ENCODE peak calls at places on chromosomes 3 and 15, in ten cellular contexts. D is cardiac fibroblast, G is stomach, U is colonic mucosa, B is fibroblast of mammary gland, E is fibroblast of lung, L is epithelial cell of esophagus, X is IMR-90, M is tibial nerve, F is PC-9. I is an unnamed sample.

GRCh38 chr3:197015790-197016705 is 13.6 kb downstream of the MELTF start:
- DNase-seq in D (no peak), G (no peak), U (no peak), B (no peak), E (no peak), L (no peak), X (no peak), M (no peak), F (no peak), I (no peak)

GRCh38 chr3:27468283-27468886 is 15.8 kb downstream of the SLC4A7 start:
- DNase-seq in D (no peak), G (no peak), U (no peak), B (no peak), E (no peak), L (no peak), X (no peak), M (no peak), F (no peak), I (no peak)

GRCh38 chr3:196012481-196012880 is 69.4 kb downstream of the TFRC start:
- DNase-seq in D (peak), G (no peak), U (no peak), B (peak), E (no peak), L (peak), X (no peak), M (no peak), F (no peak), I (no peak)

GRCh38 chr3:152474585-152474984 is 205.9 kb downstream of the MBNL1 start:
- DNase-seq in D (peak), G (no peak), U (no peak), B (peak), E (peak), L (peak), X (peak), M (peak), F (peak), I (peak)

GRCh38 chr3:172848910-172849309 is 98.4 kb downstream of the ECT2 start:
- DNase-seq in D (peak), G (no peak), U (no peak), B (peak), E (peak), L (peak), X (peak), M (no peak), F (no peak), I (no peak)

GRCh38 chr15:31079519-31079918 is 22.0 kb downstream of the TRPM1 start:
- DNase-seq in D (peak), G (no peak), U (no peak), B (no peak), E (no peak), L (peak), X (peak), M (no peak), F (no peak), I (no peak)

GRCh38 chr15:46344906-46345305 is 710.1 kb downstream of the SQOR start:
- DNase-seq in D (no peak), G (no peak), U (no peak), B (no peak), E (no peak), L (no peak), X (no peak), M (no peak), F (no peak), I (no peak)

GRCh38 chr15:89002281-89002761 is 85.9 kb upstream of the ABHD2 start:
- DNase-seq in D (peak), G (no peak), U (no peak), B (peak), E (peak), L (no peak), X (peak), M (no peak), F (no peak), I (no peak)

DNA sequence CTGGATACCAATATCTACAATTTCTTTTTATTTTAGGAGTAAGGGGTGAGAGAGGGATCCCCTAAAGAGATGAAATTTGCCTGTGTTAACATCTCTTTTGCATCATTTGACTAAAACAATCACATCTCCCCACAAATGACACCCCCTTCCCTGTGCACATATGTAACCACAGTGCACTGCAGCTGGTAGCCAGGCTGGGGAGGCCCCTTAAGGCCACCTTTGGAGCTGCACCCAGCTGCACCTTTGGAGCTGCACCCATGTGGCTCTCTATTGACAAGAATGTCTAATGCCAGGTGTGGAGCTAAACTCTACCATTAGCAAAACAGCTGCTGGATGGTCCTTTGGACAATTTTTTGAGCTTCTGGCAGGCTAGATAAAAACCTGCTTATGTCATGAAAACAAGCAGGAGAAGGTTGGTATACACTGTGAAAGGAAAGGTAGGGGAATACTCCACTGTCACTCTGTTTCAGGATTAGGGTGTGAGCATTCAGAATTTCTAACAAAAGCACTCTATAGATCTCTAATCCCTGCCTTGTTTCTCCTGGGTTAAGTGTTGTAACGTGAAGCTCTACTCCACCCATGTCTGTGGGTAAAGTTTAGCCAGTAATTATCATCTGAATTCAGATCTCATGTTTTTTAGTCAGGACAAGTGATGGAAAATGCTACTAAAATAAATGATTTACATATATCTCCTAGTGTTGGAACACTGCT is 52.1 kb downstream of the TFG start:
- DNase-seq in D (no peak), G (no peak), U (no peak), B (no peak), E (no peak), L (peak), X (no peak), M (no peak), F (peak), I (no peak)
- TF ChIP-seq CTCF in D (peak), G (no peak), U (no peak), B (peak), E (peak), L (peak), X (no peak), M (no peak), F (peak), I (no peak)

DNA sequence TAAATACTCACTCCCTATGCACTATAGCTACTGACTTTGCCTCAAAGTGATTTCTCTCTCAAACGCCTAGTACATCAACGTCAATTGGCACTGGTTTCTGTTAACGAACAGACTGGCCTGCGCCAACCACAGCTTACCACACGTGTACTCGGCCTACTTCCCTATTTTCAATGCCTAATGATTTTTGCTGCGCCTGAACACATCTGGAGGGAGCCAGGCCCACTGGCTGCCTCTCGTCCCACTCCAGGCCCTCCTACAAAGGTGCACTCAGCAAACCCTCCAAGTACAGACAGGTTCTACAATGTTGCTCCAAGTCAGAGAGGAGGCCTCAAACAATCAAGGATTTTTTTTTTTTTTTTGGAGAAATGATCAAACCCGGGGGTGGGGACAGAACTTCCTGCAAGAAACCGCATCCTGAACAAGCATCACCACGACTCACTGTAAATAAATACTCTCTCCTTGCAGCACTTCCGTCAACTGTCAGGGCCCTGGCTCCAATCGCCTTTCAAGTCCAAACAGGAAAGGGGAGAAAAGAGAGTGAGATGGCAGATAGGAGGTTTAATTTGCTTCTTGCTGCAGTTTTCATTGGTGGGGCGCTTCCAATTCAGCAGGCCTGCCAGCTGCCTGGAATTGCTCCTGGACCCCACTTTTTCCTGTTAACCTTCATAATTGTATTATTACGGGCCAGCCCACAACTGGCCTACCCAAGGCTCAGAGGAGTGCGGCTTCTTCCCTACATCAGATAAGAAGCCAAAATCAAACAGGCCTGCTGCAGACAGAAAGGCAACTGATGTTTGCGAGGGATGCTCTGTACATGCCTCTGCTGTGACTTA is 139.3 kb downstream of the FOXP1 start:
- DNase-seq in D (peak), G (peak), U (peak), B (peak), E (peak), L (peak), X (peak), M (peak), F (no peak), I (peak)
- H3K4me3 ChIP-seq in D (no peak), G (no peak), U (no peak), B (no peak), E (no peak), L (no peak), X (no peak), M (no peak), F (no peak), I (no peak)

DNA sequence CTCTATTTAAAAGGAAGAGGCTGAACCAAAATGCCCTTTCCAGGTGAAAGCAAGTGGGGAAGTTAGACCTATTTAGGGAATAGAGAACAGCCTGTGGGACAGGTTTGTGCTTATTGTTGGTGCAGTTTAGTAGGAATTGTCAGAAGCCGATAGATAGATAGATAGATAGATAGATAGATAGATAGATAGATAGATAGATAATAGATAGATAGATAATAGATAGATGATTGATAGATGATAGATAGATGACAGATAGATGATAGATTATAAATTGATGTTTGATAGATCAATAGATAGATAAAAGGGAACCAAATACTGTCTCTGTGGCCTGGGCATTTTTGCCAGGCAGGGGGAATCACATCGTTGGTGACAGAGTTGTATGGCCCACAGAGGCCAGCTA is 42.5 kb downstream of the SH3GL3 start:
- DNase-seq in D (no peak), G (no peak), U (no peak), B (no peak), E (no peak), L (no peak), X (no peak), M (no peak), F (no peak), I (no peak)
- TF ChIP-seq CTCF in D (no peak), G (no peak), U (no peak), B (no peak), E (no peak), L (no peak), X (no peak), M (no peak), F (no peak), I (no peak)

DNA sequence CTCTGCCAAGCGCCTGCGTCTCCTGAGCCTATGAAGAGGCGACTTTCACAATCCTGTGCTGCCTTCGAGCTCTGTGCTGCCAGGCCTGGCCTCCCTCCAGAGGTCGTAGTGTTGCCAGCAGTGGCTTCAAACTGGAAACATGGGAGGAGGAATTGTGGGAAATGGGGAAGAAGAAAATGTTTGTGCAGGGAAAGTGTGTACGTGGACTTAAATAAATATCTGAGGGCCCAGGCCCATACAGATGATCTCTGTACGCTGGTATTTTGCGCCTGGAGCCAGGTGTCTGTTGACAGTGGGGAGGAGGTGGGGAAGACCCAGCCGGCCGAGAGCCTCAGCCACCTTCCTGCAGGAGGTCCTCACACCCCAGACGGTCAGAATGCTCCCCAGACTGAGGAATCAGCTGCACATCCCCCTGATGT is 44.6 kb downstream of the ZBTB38 start:
- DNase-seq in D (peak), G (peak), U (peak), B (peak), E (peak), L (peak), X (peak), M (peak), F (no peak), I (peak)
- H3K4me3 ChIP-seq in D (no peak), G (peak), U (no peak), B (no peak), E (peak), L (no peak), X (no peak), M (peak), F (no peak), I (peak)

GRCh38 chr3:194869482-194870169 is 183.9 kb downstream of the FAM43A start:
- DNase-seq in D (peak), G (no peak), U (no peak), B (peak), E (peak), L (peak), X (peak), M (no peak), F (no peak), I (no peak)
- TF ChIP-seq CTCF in D (peak), G (no peak), U (no peak), B (peak), E (no peak), L (peak), X (peak), M (no peak), F (peak), I (no peak)

DNA sequence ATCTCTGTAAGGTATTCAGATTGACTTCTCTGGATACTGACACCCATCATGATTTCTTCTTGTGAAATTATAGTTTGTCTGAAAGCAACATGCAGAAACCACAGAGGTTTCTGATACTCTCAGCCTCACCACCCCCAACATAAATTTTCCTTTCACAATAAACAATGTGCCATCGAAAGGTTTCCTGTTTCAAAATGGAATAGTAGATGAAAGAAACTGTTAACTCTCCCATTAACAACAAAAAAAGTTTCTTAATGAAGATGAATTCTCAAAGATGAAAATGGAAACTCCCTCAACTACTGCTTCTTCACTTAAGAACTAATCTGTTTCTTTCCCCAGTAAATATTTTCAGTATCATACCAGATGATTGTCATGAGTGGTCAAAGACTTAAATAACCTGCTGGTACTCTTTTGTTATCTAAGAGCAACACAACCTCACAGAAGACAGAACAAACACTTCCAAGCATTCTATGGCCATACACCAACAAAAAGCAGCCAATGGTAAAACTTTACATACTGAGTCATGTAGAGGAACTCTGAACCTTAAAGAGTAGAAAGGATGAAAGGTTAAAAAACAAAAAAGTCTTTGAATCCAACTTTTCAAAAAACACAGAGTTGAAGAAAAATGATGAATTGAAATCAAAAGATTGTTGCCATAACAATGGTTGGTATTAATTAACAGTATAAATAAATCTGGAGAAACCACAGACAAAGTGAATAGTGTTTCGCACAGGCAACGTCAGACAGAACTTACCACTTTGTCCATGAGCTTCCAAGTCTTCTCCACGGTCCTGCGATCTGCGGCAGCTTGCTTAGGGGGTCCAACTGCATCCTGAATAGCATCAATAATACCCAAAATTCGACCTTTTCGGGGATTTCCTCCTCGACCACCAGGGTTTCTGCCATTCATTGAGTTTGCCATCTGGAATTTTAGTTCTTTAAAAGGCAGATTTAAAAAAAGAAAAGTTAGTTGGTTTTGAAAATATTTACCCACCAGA is 1.9 kb downstream of the CBLB start:
- DNase-seq in D (peak), G (no peak), U (peak), B (peak), E (peak), L (peak), X (peak), M (peak), F (no peak), I (no peak)
- H3K4me3 ChIP-seq in D (peak), G (peak), U (peak), B (peak), E (peak), L (peak), X (peak), M (peak), F (peak), I (peak)

DNA sequence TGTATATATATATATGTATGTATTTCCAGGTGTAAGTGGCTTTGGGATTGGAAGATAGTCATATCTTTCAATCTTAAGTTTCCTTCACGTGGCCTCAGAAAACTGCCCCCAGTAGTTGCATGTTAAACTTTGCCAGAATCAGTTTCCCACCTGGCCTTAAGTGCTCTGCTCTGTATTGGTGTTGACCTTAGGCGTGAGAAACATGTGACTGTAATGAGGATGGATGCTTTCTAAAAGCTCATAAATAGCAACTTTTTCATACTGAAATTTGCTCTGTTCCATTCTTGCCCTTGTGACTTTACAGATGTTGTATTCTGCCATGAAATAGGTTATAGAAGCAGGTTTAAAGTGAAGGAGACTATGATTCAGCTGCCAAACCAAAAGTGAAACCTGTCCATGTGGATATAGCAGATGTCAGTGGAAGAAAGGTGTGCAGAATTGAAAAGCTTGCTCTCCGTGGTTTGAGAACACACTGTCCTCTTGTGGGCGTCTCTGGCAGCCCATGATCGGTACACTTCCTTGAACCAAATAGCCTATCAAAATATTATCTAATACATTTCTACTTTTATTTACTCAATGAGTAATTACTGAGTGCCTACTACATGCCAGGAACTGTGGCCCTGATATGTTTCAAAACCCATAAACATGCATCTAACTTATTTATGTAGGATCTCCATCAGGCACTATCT is 15.8 kb downstream of the SCG5 start:
- DNase-seq in D (peak), G (peak), U (no peak), B (peak), E (no peak), L (peak), X (no peak), M (no peak), F (peak), I (peak)
- TF ChIP-seq CTCF in D (peak), G (peak), U (peak), B (peak), E (peak), L (peak), X (no peak), M (no peak), F (no peak), I (peak)

DNA sequence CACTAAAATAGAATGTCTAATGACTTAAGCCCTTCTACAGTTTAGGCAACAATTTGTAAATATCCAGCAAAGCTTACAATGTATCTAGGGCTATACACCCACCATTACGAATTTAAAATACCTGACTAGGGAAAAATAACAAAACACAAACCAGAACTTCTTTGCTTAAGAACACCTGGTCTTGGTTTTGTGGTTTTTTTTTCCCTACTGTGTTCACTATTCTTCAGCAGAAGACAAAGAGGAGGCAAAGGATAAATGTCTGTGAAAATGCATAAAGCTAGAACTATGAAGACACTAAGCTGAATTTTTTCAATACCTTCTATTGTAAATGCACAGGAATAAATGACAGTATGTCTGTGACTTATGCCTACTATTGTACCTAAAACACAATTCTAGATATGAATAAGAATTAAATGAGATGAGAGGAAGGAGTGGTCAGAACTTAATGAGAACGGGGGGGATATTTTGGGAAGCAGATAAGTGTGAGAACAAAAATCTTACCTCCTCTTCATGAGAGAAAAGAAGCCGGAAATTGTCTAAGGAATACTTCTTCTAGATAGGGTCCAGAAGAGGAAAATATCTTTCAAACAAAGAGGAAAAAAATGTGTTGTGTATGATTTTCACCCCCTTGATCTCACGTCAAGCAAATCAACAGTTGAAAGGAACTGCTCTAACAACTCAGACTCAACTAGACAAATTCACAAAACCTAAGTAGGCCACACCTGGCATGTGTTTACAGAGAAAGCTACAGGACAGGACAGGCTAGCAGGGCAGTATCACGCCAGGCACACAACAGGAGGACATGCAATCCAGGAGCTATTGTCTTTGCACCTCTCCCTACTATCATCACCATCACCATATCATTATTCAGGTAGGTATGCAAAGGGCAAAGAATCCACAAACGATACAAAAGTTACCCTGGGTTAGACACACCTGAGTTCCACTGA is 86.7 kb downstream of the TBL1XR1 start:
- DNase-seq in D (no peak), G (no peak), U (no peak), B (no peak), E (no peak), L (peak), X (no peak), M (no peak), F (no peak), I (peak)
- H3K4me3 ChIP-seq in D (no peak), G (no peak), U (no peak), B (no peak), E (no peak), L (no peak), X (no peak), M (no peak), F (no peak), I (no peak)